ENCODE peak calls at places on chromosomes 11 and 22, in four cellular contexts. E, P, R and S are unnamed samples.

GRCh38 chr11:107702723-107703122 is 9.1 kb downstream of the SLN start:
- DNase-seq in E (peak), P (no peak), R (no peak), S (no peak)

GRCh38 chr11:110857885-110858555 is 145.8 kb upstream of the ARHGAP20 start:
- DNase-seq in E (no peak), P (no peak), R (no peak), S (peak)

GRCh38 chr11:86644291-86644690 is 28.1 kb downstream of the ME3 start:
- DNase-seq in E (peak), P (no peak), R (no peak), S (peak)

GRCh38 chr11:8105666-8106065 is 24.7 kb downstream of the TUB start:
- DNase-seq in E (no peak), P (no peak), R (no peak), S (no peak)

GRCh38 chr11:133964946-133965632 is 8.3 kb upstream of the IGSF9B start:
- DNase-seq in E (peak), P (no peak), R (peak), S (no peak)

GRCh38 chr11:66705587-66706335 is 23.3 kb downstream of the SPTBN2 start:
- DNase-seq in E (no peak), P (no peak), R (no peak), S (no peak)

GRCh38 chr11:118618991-118619375 is 11.6 kb downstream of the PHLDB1 start:
- DNase-seq in E (peak), P (peak), R (peak), S (peak)

GRCh38 chr11:74681686-74682651 is 49.3 kb downstream of the CHRDL2 start:
- DNase-seq in E (peak), P (peak), R (no peak), S (no peak)

GRCh38 chr22:17368727-17369552 is at the start of gene CECR2:
- DNase-seq in E (no peak), P (peak), R (no peak), S (peak)

GRCh38 chr22:29700949-29701927 is 18.6 kb upstream of the CABP7 start:
- DNase-seq in E (peak), P (no peak), R (peak), S (peak)

GRCh38 chr11:62416596-62416995 is 2.2 kb upstream of the SCGB1A1 start:
- DNase-seq in E (no peak), P (no peak), R (no peak), S (no peak)

GRCh38 chr11:119874660-119875238 is 145.7 kb upstream of the NECTIN1 start:
- DNase-seq in E (no peak), P (no peak), R (no peak), S (no peak)

GRCh38 chr11:512895-513595 is 6.0 kb upstream of the RNH1 start:
- DNase-seq in E (no peak), P (no peak), R (no peak), S (no peak)

GRCh38 chr11:125517116-125517804 is 21.2 kb upstream of the FEZ1 start:
- DNase-seq in E (peak), P (peak), R (no peak), S (peak)

GRCh38 chr22:47793304-47794101 is 1031.1 kb downstream of the TBC1D22A start:
- DNase-seq in E (no peak), P (no peak), R (no peak), S (no peak)

GRCh38 chr11:62732830-62733229 is 4.5 kb downstream of the TTC9C start:
- DNase-seq in E (peak), P (no peak), R (no peak), S (peak)

GRCh38 chr11:86502137-86502536 is 127.5 kb downstream of the CCDC81 start:
- DNase-seq in E (no peak), P (no peak), R (no peak), S (no peak)

GRCh38 chr11:36149538-36150242 is 139.5 kb downstream of the COMMD9 start:
- DNase-seq in E (peak), P (peak), R (peak), S (peak)

GRCh38 chr11:559712-560304 is 730 bp downstream of the LMNTD2 start:
- DNase-seq in E (no peak), P (no peak), R (no peak), S (no peak)

GRCh38 chr22:20867179-20868099 is 8.6 kb downstream of the SNAP29 start:
- DNase-seq in E (no peak), P (peak), R (no peak), S (peak)

GRCh38 chr11:2893935-2894334 is 8.4 kb upstream of the CDKN1C start:
- DNase-seq in E (no peak), P (no peak), R (no peak), S (no peak)

GRCh38 chr11:132177106-132177505 is 806.7 kb downstream of the NTM start:
- DNase-seq in E (peak), P (no peak), R (peak), S (peak)

GRCh38 chr11:16252373-16252772 is 104.0 kb downstream of the SOX6 start:
- DNase-seq in E (peak), P (no peak), R (peak), S (peak)

GRCh38 chr11:118608268-118609214 is 1.1 kb downstream of the PHLDB1 start:
- DNase-seq in E (peak), P (peak), R (peak), S (peak)

GRCh38 chr22:44554411-44554810 is 56.4 kb upstream of the RTL6 start:
- DNase-seq in E (no peak), P (no peak), R (no peak), S (no peak)

GRCh38 chr11:130166457-130166784 is 6.8 kb downstream of the ST14 start:
- DNase-seq in E (peak), P (no peak), R (peak), S (peak)

GRCh38 chr11:2548596-2548995 is 103.8 kb downstream of the KCNQ1 start:
- DNase-seq in E (no peak), P (no peak), R (no peak), S (no peak)

GRCh38 chr11:64935634-64936081 is at the start of gene GPHA2:
- DNase-seq in E (no peak), P (no peak), R (no peak), S (no peak)

GRCh38 chr11:45233121-45233803 is 52.9 kb downstream of the SYT13 start:
- DNase-seq in E (peak), P (peak), R (peak), S (peak)

GRCh38 chr11:64060861-64061444 is 25.2 kb downstream of the FLRT1 start:
- DNase-seq in E (peak), P (peak), R (peak), S (peak)

GRCh38 chr11:3382613-3383275 is 3.8 kb upstream of the ZNF195 start:
- DNase-seq in E (no peak), P (no peak), R (no peak), S (no peak)